ENCODE peak calls at places on chromosomes 7 and 10, in nine cellular contexts. T is CD4-positive, CD25-positive, alpha-beta regulatory T cell; X is effector CD4-positive, alpha-beta T cell; M is fibroblast of lung; P is brain microvascular endothelial cell; Q is DMS79; W is RPMI7951; F is EL; Y is pancreas. C is an unnamed sample.
A peak's percentile ranks its signal among the peaks of the same experiment; 100 is the strongest.

GRCh38 chr7:128113839-128114238 is 82.6 kb upstream of the LRRC4 start:
- DNase-seq in T (no peak), X (no peak), M (no peak), P (no peak), Q (no peak), W (no peak), F (no peak), Y (no peak), C (no peak)

GRCh38 chr7:35875292-35875691 is 74.4 kb downstream of the SEPTIN7 start:
- DNase-seq in T (no peak), X (no peak), M (no peak), P (peak; percentile 55), Q (no peak), W (no peak), F (peak; percentile 61), Y (no peak), C (no peak)

GRCh38 chr7:95420996-95421846 is 13.6 kb downstream of the PON2 start:
- DNase-seq in T (no peak), X (no peak), M (peak; percentile 59), P (peak; percentile 47), Q (no peak), W (peak; percentile 48), F (no peak), Y (no peak), C (no peak)

GRCh38 chr10:30210296-30210695 is 138.8 kb downstream of the MTPAP start:
- DNase-seq in T (no peak), X (no peak), M (no peak), P (no peak), Q (no peak), W (no peak), F (no peak), Y (no peak), C (no peak)

GRCh38 chr10:58023341-58024073 is 244.2 kb downstream of the IPMK start:
- DNase-seq in T (no peak), X (no peak), M (peak; percentile 67), P (peak; percentile 62), Q (no peak), W (peak; percentile 92), F (peak; percentile 90), Y (no peak), C (no peak)

GRCh38 chr7:69457912-69458491 is 140.3 kb upstream of the AUTS2 start:
- DNase-seq in T (no peak), X (no peak), M (no peak), P (no peak), Q (no peak), W (no peak), F (no peak), Y (no peak), C (no peak)

GRCh38 chr7:82528577-82529305 is 85.2 kb upstream of the CACNA2D1 start:
- DNase-seq in T (no peak), X (no peak), M (no peak), P (peak; percentile 75), Q (no peak), W (no peak), F (peak; percentile 62), Y (no peak), C (no peak)

GRCh38 chr7:22109761-22110160 is 164.1 kb upstream of the CDCA7L start:
- DNase-seq in T (peak; percentile 29), X (no peak), M (peak; percentile 44), P (peak; percentile 9), Q (no peak), W (peak; percentile 51), F (peak; percentile 32), Y (no peak), C (no peak)

GRCh38 chr10:12975266-12975665 is 26.2 kb downstream of the CCDC3 start:
- DNase-seq in T (no peak), X (no peak), M (no peak), P (no peak), Q (peak; percentile 18), W (no peak), F (no peak), Y (no peak), C (no peak)

GRCh38 chr10:69696073-69696731 is 66.2 kb downstream of the FAM241B start:
- DNase-seq in T (peak; percentile 19), X (no peak), M (peak; percentile 83), P (peak; percentile 92), Q (no peak), W (peak; percentile 86), F (peak; percentile 91), Y (no peak), C (peak; percentile 27)

GRCh38 chr7:36547361-36547760 is 157.7 kb downstream of the ANLN start:
- DNase-seq in T (no peak), X (no peak), M (no peak), P (no peak), Q (no peak), W (peak; percentile 80), F (no peak), Y (no peak), C (no peak)

GRCh38 chr10:11742009-11742778 is at the start of gene ECHDC3:
- DNase-seq in T (peak; percentile 10), X (peak; percentile 31), M (peak; percentile 61), P (peak; percentile 7), Q (no peak), W (peak; percentile 55), F (peak; percentile 43), Y (peak; percentile 85), C (peak; percentile 95)

GRCh38 chr7:142328551-142328950 is 70.7 kb upstream of the PRSS58 start:
- DNase-seq in T (no peak), X (no peak), M (no peak), P (no peak), Q (no peak), W (no peak), F (no peak), Y (no peak), C (no peak)

GRCh38 chr10:118523775-118524174 is 71.7 kb downstream of the PRLHR start:
- DNase-seq in T (no peak), X (no peak), M (no peak), P (no peak), Q (no peak), W (no peak), F (peak; percentile 34), Y (no peak), C (no peak)

GRCh38 chr7:155484483-155485399 is 26.8 kb downstream of the EN2 start:
- DNase-seq in T (no peak), X (no peak), M (no peak), P (no peak), Q (no peak), W (no peak), F (no peak), Y (no peak), C (peak; percentile 34)

GRCh38 chr7:70574970-70575799 is 556.8 kb upstream of the GALNT17 start:
- DNase-seq in T (no peak), X (no peak), M (no peak), P (no peak), Q (no peak), W (no peak), F (peak; percentile 8), Y (no peak), C (no peak)

GRCh38 chr7:30752979-30753378 is 1.0 kb downstream of the INMT start:
- DNase-seq in T (no peak), X (no peak), M (peak; percentile 69), P (no peak), Q (no peak), W (peak; percentile 94), F (no peak), Y (peak; percentile 78), C (no peak)

GRCh38 chr7:20323587-20323986 is 7.1 kb upstream of the ITGB8 start:
- DNase-seq in T (no peak), X (no peak), M (peak; percentile 89), P (no peak), Q (no peak), W (no peak), F (no peak), Y (no peak), C (no peak)

GRCh38 chr7:103573479-103574058 is 127.6 kb upstream of the SLC26A5 start:
- DNase-seq in T (peak; percentile 41), X (no peak), M (peak; percentile 65), P (no peak), Q (no peak), W (peak; percentile 22), F (peak; percentile 48), Y (no peak), C (no peak)

GRCh38 chr10:24206334-24206733 is 2.6 kb upstream of the KIAA1217 start:
- DNase-seq in T (no peak), X (no peak), M (no peak), P (no peak), Q (no peak), W (no peak), F (no peak), Y (no peak), C (no peak)

GRCh38 chr10:132588301-132589013 is 50.9 kb downstream of the INPP5A start:
- DNase-seq in T (no peak), X (no peak), M (no peak), P (peak; percentile 23), Q (no peak), W (peak; percentile 21), F (no peak), Y (no peak), C (peak; percentile 78)

GRCh38 chr10:14412624-14413023 is 81.9 kb upstream of the FRMD4A start:
- DNase-seq in T (no peak), X (no peak), M (no peak), P (no peak), Q (no peak), W (peak; percentile 47), F (no peak), Y (no peak), C (no peak)

GRCh38 chr7:70700055-70700934 is 431.6 kb upstream of the GALNT17 start:
- DNase-seq in T (no peak), X (no peak), M (no peak), P (no peak), Q (no peak), W (no peak), F (no peak), Y (no peak), C (no peak)

GRCh38 chr10:124993728-124994451 is 52.0 kb downstream of the ZRANB1 start:
- DNase-seq in T (no peak), X (no peak), M (no peak), P (no peak), Q (no peak), W (no peak), F (no peak), Y (no peak), C (peak; percentile 17)

GRCh38 chr10:131213651-131214505 is 97.6 kb downstream of the TCERG1L start:
- DNase-seq in T (no peak), X (no peak), M (no peak), P (no peak), Q (no peak), W (no peak), F (no peak), Y (no peak), C (no peak)

GRCh38 chr10:47238331-47239095 is 61.5 kb upstream of the GDF10 start:
- DNase-seq in T (no peak), X (no peak), M (no peak), P (no peak), Q (no peak), W (no peak), F (no peak), Y (no peak), C (no peak)

GRCh38 chr10:123782549-123782948 is 109.1 kb downstream of the CPXM2 start:
- DNase-seq in T (no peak), X (no peak), M (no peak), P (no peak), Q (no peak), W (no peak), F (no peak), Y (no peak), C (no peak)

GRCh38 chr10:45454859-45455258 is 80.8 kb downstream of the ALOX5 start:
- DNase-seq in T (peak; percentile 14), X (no peak), M (no peak), P (no peak), Q (no peak), W (no peak), F (no peak), Y (no peak), C (no peak)

GRCh38 chr10:6543431-6544005 is 36.6 kb downstream of the PRKCQ start:
- DNase-seq in T (peak; percentile 82), X (peak; percentile 32), M (no peak), P (no peak), Q (no peak), W (no peak), F (no peak), Y (no peak), C (no peak)

GRCh38 chr7:22582860-22583640 is 83.1 kb upstream of the STEAP1B start:
- DNase-seq in T (no peak), X (no peak), M (peak; percentile 71), P (peak; percentile 64), Q (no peak), W (peak; percentile 94), F (peak; percentile 98), Y (no peak), C (peak; percentile 85)

GRCh38 chr7:30761214-30762156 is 9.6 kb downstream of the INMT start:
- DNase-seq in T (no peak), X (no peak), M (no peak), P (no peak), Q (peak; percentile 59), W (no peak), F (no peak), Y (no peak), C (no peak)